ENCODE peak calls at places on chromosomes 11 and 22, in four cellular contexts. L is cardiac fibroblast, B is thoracic aorta, T is breast epithelium. N is an unnamed sample.

GRCh38 chr11:65719887-65720236 is 736 bp downstream of the RNASEH2C start:
- DNase-seq in L (peak), B (no peak), T (no peak), N (peak)

GRCh38 chr11:20611892-20612291 is 12.5 kb downstream of the SLC6A5 start:
- DNase-seq in L (peak), B (no peak), T (no peak), N (peak)

GRCh38 chr11:13238879-13239514 is 38.6 kb upstream of the BMAL1 start:
- DNase-seq in L (peak), B (no peak), T (no peak), N (peak)

GRCh38 chr11:128549256-128549944 is 38.0 kb downstream of the ETS1 start:
- DNase-seq in L (peak), B (no peak), T (no peak), N (no peak)

GRCh38 chr22:35844886-35845285 is 127.2 kb downstream of the APOL5 start:
- DNase-seq in L (no peak), B (no peak), T (no peak), N (no peak)

GRCh38 chr22:26214466-26214865 is 45.2 kb downstream of the SEZ6L start:
- DNase-seq in L (no peak), B (no peak), T (no peak), N (no peak)

GRCh38 chr22:45574069-45574703 is 71.5 kb downstream of the FBLN1 start:
- DNase-seq in L (no peak), B (no peak), T (no peak), N (no peak)

GRCh38 chr11:10678106-10678505 is 15.4 kb downstream of the IRAG1 start:
- DNase-seq in L (no peak), B (no peak), T (no peak), N (no peak)

GRCh38 chr11:70593446-70593983 is 195.2 kb downstream of the CTTN start:
- DNase-seq in L (no peak), B (no peak), T (no peak), N (no peak)

GRCh38 chr11:62392944-62393628 is 25.7 kb upstream of the SCGB1A1 start:
- DNase-seq in L (no peak), B (no peak), T (peak), N (peak)

GRCh38 chr11:20066783-20067156 is 93.5 kb downstream of the DBX1 start:
- DNase-seq in L (no peak), B (no peak), T (no peak), N (no peak)

GRCh38 chr22:49116021-49116420 is 711.7 kb downstream of the BRD1 start:
- DNase-seq in L (no peak), B (no peak), T (no peak), N (no peak)

GRCh38 chr22:38262051-38262795 is 10.6 kb downstream of the TMEM184B start:
- DNase-seq in L (peak), B (no peak), T (peak), N (peak)

GRCh38 chr22:42066937-42067336 is 3.7 kb downstream of the NAGA start:
- DNase-seq in L (no peak), B (no peak), T (no peak), N (no peak)

GRCh38 chr22:44170470-44170869 is 10.3 kb upstream of the PARVG start:
- DNase-seq in L (no peak), B (no peak), T (no peak), N (no peak)

GRCh38 chr11:76653674-76654309 is 16.8 kb downstream of the LRRC32 start:
- DNase-seq in L (peak), B (no peak), T (peak), N (no peak)

GRCh38 chr11:62241095-62241494 is 944 bp upstream of the SCGB1D2 start:
- DNase-seq in L (no peak), B (no peak), T (no peak), N (no peak)

GRCh38 chr22:31210830-31211503 is 1.1 kb upstream of the LIMK2 start:
- DNase-seq in L (peak), B (no peak), T (no peak), N (no peak)

GRCh38 chr11:79691445-79691844 is 250.6 kb upstream of the TENM4 start:
- DNase-seq in L (no peak), B (no peak), T (no peak), N (peak)

GRCh38 chr11:78188809-78189724 is at the start of gene USP35:
- DNase-seq in L (no peak), B (no peak), T (peak), N (no peak)

DNA sequence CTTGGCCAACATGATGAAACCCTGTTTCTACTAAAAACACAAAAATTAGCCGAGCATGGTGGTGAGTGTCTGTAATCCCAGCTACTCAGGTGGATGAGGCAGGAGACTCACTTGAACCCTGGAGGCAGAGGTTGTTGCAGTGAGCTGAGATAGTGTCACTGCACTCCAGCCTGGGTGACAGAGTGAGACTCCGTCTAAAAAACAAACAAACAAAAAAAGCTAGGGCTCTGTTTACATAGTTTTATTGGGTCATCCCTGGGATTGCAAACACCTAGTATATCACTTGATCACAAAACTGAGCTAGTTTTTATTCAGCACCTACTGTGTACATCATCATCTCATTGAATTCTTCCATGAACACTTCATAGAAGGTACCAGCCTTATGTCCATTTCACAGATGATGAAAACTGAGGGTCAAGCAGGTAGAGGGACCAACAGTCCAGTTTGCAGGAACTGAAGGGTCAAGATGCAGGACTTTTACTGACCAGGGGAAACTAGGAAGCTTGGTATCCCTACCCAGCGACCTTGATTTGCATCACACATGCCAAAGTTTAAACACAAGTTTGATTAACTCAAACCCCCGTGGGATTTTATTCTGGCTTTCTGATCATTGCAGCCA is 9.2 kb upstream of the MRTFA start:
- DNase-seq in L (no peak), B (no peak), T (no peak), N (no peak)
- H3K4me3 ChIP-seq in L (no peak), B (no peak), T (no peak), N (no peak)

DNA sequence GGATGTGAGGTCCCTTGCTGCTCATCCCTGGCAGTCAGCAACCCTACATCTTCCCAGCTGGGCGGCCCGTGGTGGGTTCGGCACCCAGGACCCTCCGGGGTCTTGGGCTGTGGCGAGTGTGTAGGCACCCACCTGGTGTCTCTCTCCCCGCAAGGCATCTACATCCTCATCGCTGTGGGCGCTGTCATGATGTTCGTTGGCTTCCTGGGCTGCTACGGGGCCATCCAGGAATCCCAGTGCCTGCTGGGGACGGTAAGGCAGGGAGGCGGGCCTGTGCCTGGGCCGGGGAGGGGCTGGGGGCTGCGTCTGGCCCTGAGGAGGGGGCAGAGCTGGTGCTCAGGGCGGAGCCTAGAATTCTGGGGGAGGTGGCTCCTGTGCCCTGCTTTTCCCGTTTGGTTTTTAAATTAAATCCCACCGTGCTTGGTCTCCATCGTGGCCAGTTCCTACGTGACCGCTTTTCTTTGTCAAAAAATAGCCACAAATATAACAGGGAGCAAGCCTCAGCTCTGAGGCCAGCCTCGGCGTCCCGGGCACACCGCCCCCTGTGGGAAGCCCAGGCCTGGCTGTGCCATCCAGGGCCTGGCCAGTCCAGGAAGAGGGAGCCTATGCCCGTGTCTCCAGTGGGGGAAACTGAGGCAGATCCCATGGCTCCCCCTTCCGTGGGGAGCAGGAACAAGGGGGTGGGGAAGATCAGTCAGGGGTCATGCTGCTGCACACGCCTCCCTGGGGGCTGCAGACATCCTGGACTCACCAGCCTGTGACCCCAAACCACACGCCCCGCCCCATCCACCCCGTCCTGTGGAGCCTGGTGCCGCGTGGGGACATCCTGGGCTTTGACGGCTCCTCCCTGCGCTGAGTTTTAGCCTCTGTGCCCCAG is 6.4 kb upstream of the TSSC4 start:
- DNase-seq in L (no peak), B (no peak), T (no peak), N (no peak)
- TF ChIP-seq CTCF in L (no peak), B (no peak), T (no peak), N (no peak)

GRCh38 chr22:19059481-19060278 is 62.5 kb downstream of the DGCR2 start:
- DNase-seq in L (no peak), B (no peak), T (no peak), N (no peak)

GRCh38 chr22:19058713-19059451 is 63.3 kb downstream of the DGCR2 start:
- DNase-seq in L (no peak), B (no peak), T (no peak), N (no peak)

GRCh38 chr22:19062139-19062789 is 59.9 kb downstream of the DGCR2 start:
- DNase-seq in L (no peak), B (no peak), T (no peak), N (no peak)

GRCh38 chr22:19061471-19062138 is 60.6 kb downstream of the DGCR2 start:
- DNase-seq in L (no peak), B (no peak), T (no peak), N (no peak)

DNA sequence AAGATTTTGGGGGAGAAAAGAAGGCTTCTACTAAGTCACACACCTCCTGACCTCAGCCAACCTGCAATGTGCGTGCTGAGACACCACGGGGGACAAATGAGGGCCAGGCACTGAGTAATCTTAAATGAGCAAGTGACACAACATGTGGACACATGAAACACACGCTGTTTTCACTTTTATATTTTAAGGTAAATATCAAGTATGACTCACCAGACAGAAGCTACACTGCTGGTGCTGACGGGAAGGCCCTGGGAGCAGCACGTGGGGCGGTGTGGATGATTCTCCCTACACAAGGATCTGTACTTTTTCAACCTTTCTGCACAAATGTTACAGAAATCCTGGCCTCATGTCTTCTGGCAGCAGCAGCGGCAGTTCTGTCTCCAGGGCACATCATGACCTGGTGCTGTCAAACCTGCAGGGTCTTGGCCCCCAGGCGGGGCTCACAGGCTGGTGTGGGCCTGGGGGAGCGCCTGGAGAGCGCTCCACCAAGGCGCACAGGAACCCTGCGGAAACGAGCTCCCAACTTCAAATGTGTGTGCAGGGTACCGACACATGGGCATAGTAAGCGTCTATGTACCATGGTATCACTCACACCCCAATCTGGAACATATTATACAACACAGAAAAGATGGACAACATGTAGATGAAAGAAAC is 61.7 kb downstream of the DGCR2 start:
- DNase-seq in L (no peak), B (no peak), T (no peak), N (peak)
- H3K4me3 ChIP-seq in L (no peak), B (no peak), T (no peak), N (no peak)

GRCh38 chr22:23123804-23124254 is 18.0 kb downstream of the RSPH14 start:
- DNase-seq in L (no peak), B (no peak), T (no peak), N (no peak)

GRCh38 chr22:23124611-23125511 is 16.9 kb downstream of the RSPH14 start:
- DNase-seq in L (no peak), B (no peak), T (no peak), N (no peak)

GRCh38 chr22:23127055-23127756 is 14.6 kb downstream of the RSPH14 start:
- DNase-seq in L (no peak), B (no peak), T (no peak), N (no peak)

GRCh38 chr22:23126165-23127054 is 15.4 kb downstream of the RSPH14 start:
- DNase-seq in L (no peak), B (no peak), T (no peak), N (no peak)

GRCh38 chr22:23125512-23126103 is 16.2 kb downstream of the RSPH14 start:
- DNase-seq in L (no peak), B (no peak), T (no peak), N (no peak)
- TF ChIP-seq CTCF in L (no peak), B (no peak), T (no peak), N (no peak)